ENCODE peak calls at places on chromosomes 2 and 18, in eight cellular contexts. K, L, A, H, I, G, M and B are unnamed samples.

GRCh38 chr2:120508581-120509041 is 162.7 kb downstream of the INHBB start:
- DNase-seq in K (no peak), L (no peak), A (no peak), H (no peak), I (peak), G (peak), M (no peak), B (no peak)

GRCh38 chr2:70498528-70498927 is 55.1 kb downstream of the TGFA start:
- DNase-seq in K (no peak), L (no peak), A (no peak), H (no peak), I (no peak), G (no peak), M (no peak), B (no peak)

GRCh38 chr2:220043155-220043992 is 415.9 kb downstream of the SLC4A3 start:
- DNase-seq in K (no peak), L (no peak), A (no peak), H (peak), I (no peak), G (peak), M (peak), B (no peak)

GRCh38 chr2:122329266-122329665 is 573.8 kb downstream of the TSN start:
- DNase-seq in K (no peak), L (no peak), A (no peak), H (no peak), I (no peak), G (peak), M (no peak), B (no peak)

GRCh38 chr2:202510911-202511310 is 123.9 kb upstream of the FAM117B start:
- DNase-seq in K (no peak), L (no peak), A (no peak), H (no peak), I (no peak), G (peak), M (no peak), B (peak)

GRCh38 chr18:13308369-13308768 is 89.8 kb downstream of the LDLRAD4 start:
- DNase-seq in K (no peak), L (peak), A (no peak), H (no peak), I (no peak), G (no peak), M (no peak), B (no peak)

GRCh38 chr18:2529154-2529553 is 42.2 kb downstream of the METTL4 start:
- DNase-seq in K (no peak), L (no peak), A (no peak), H (no peak), I (no peak), G (peak), M (peak), B (no peak)

GRCh38 chr2:28594369-28595108 is 98.7 kb downstream of the PLB1 start:
- DNase-seq in K (peak), L (peak), A (peak), H (peak), I (peak), G (peak), M (peak), B (peak)

GRCh38 chr2:60100034-60100433 is 453.4 kb downstream of the BCL11A start:
- DNase-seq in K (no peak), L (no peak), A (no peak), H (no peak), I (no peak), G (no peak), M (no peak), B (no peak)

GRCh38 chr2:19078709-19079108 is 279.7 kb downstream of the OSR1 start:
- DNase-seq in K (no peak), L (no peak), A (peak), H (no peak), I (no peak), G (no peak), M (no peak), B (no peak)

GRCh38 chr2:10531874-10532273 is 83.7 kb upstream of the ODC1 start:
- DNase-seq in K (no peak), L (no peak), A (no peak), H (no peak), I (no peak), G (no peak), M (no peak), B (no peak)

GRCh38 chr2:130912471-130912870 is 75.8 kb downstream of the ARHGEF4 start:
- DNase-seq in K (no peak), L (no peak), A (no peak), H (no peak), I (no peak), G (no peak), M (no peak), B (no peak)

GRCh38 chr18:58045265-58046086 is 1.4 kb downstream of the NEDD4L start:
- DNase-seq in K (peak), L (no peak), A (peak), H (peak), I (no peak), G (peak), M (peak), B (no peak)

GRCh38 chr2:149920389-149920788 is 332.8 kb upstream of the MMADHC start:
- DNase-seq in K (no peak), L (no peak), A (no peak), H (no peak), I (no peak), G (no peak), M (no peak), B (no peak)

GRCh38 chr2:42045389-42045788 is 2.4 kb upstream of the PKDCC start:
- DNase-seq in K (no peak), L (no peak), A (no peak), H (no peak), I (no peak), G (no peak), M (no peak), B (no peak)

GRCh38 chr2:196101325-196101981 is 32.8 kb upstream of the DNAH7 start:
- DNase-seq in K (no peak), L (no peak), A (no peak), H (no peak), I (no peak), G (peak), M (no peak), B (peak)

GRCh38 chr2:238105506-238106338 is 5.6 kb downstream of the ESPNL start:
- DNase-seq in K (no peak), L (no peak), A (no peak), H (no peak), I (no peak), G (no peak), M (no peak), B (no peak)

GRCh38 chr2:232483296-232483922 is 4.2 kb downstream of the ECEL1 start:
- DNase-seq in K (no peak), L (no peak), A (no peak), H (no peak), I (peak), G (no peak), M (no peak), B (no peak)

GRCh38 chr2:45168731-45169338 is 159.6 kb upstream of the SIX2 start:
- DNase-seq in K (no peak), L (no peak), A (no peak), H (peak), I (no peak), G (peak), M (peak), B (peak)

GRCh38 chr2:160371251-160372009 is 122.2 kb downstream of the RBMS1 start:
- DNase-seq in K (no peak), L (no peak), A (no peak), H (no peak), I (no peak), G (peak), M (no peak), B (peak)

GRCh38 chr2:150538582-150539236 is 51.2 kb upstream of the RND3 start:
- DNase-seq in K (no peak), L (no peak), A (no peak), H (no peak), I (no peak), G (peak), M (no peak), B (peak)

GRCh38 chr2:159292157-159292556 is 5.7 kb upstream of the WDSUB1 start:
- DNase-seq in K (no peak), L (no peak), A (no peak), H (peak), I (no peak), G (no peak), M (no peak), B (no peak)

GRCh38 chr2:85159589-85159988 is 26.4 kb downstream of the TCF7L1 start:
- DNase-seq in K (no peak), L (no peak), A (no peak), H (no peak), I (no peak), G (no peak), M (no peak), B (no peak)

GRCh38 chr2:176652300-176653182 is 383.3 kb downstream of the MTX2 start:
- DNase-seq in K (no peak), L (no peak), A (no peak), H (peak), I (no peak), G (peak), M (peak), B (peak)

GRCh38 chr18:64271264-64271663 is 122.4 kb upstream of the LINC00305 start:
- DNase-seq in K (no peak), L (no peak), A (no peak), H (no peak), I (no peak), G (no peak), M (no peak), B (no peak)

GRCh38 chr2:70024284-70024683 is 62.9 kb upstream of the ASPRV1 start:
- DNase-seq in K (no peak), L (no peak), A (no peak), H (no peak), I (no peak), G (no peak), M (no peak), B (no peak)

GRCh38 chr2:155418753-155419152 is 720.3 kb downstream of the KCNJ3 start:
- DNase-seq in K (no peak), L (no peak), A (no peak), H (no peak), I (no peak), G (no peak), M (no peak), B (no peak)

GRCh38 chr2:232931636-232932035 is 61.6 kb downstream of the SNORC start:
- DNase-seq in K (no peak), L (no peak), A (no peak), H (no peak), I (no peak), G (peak), M (no peak), B (peak)

GRCh38 chr18:44792456-44793080 is 111.9 kb downstream of the SETBP1 start:
- DNase-seq in K (no peak), L (no peak), A (no peak), H (peak), I (no peak), G (peak), M (no peak), B (no peak)